ENCODE peak calls at places on chromosomes 12 and 14, in five cellular contexts. R is adrenal gland, T is psoas muscle, W is PC-9, X is cardiac fibroblast. S is an unnamed sample.

GRCh38 chr14:64656986-64657385 is 47.2 kb upstream of the PLEKHG3 start:
- DNase-seq in T (no peak), R (peak), X (peak), W (no peak), S (no peak)

GRCh38 chr12:90953956-90954421 is 987 bp downstream of the CCER1 start:
- DNase-seq in X (peak), T (peak), W (no peak), R (no peak), S (no peak)

GRCh38 chr12:79547044-79547734 is 143.6 kb downstream of the PAWR start:
- DNase-seq in X (peak), T (no peak), W (peak), R (no peak), S (no peak)

GRCh38 chr14:92651793-92652382 is 96.5 kb downstream of the LGMN start:
- DNase-seq in T (peak), W (no peak), X (no peak), R (peak), S (peak)

GRCh38 chr14:59046746-59047145 is 141.7 kb upstream of the DAAM1 start:
- DNase-seq in W (no peak), T (no peak), X (peak), R (no peak), S (no peak)

GRCh38 chr12:110340706-110341105 is 59.7 kb downstream of the ATP2A2 start:
- DNase-seq in X (no peak), T (no peak), W (no peak), R (no peak), S (no peak)

GRCh38 chr12:132620113-132620892 is 1.7 kb downstream of the P2RX2 start:
- DNase-seq in X (no peak), W (no peak), T (no peak), R (no peak), S (no peak)

GRCh38 chr12:121992059-121992879 is 29.4 kb upstream of the BCL7A start:
- DNase-seq in X (peak), R (no peak), T (no peak), W (peak), S (no peak)

GRCh38 chr14:85532981-85533820 is 3.3 kb downstream of the FLRT2 start:
- DNase-seq in W (peak), X (peak), R (peak), T (peak), S (peak)

GRCh38 chr12:12582895-12583303 is 20.2 kb upstream of the DUSP16 start:
- DNase-seq in T (no peak), X (peak), R (peak), W (peak), S (no peak)

GRCh38 chr12:101713930-101714329 is 16.5 kb downstream of the CHPT1 start:
- DNase-seq in T (no peak), W (no peak), R (no peak), X (no peak), S (no peak)

GRCh38 chr12:84697141-84697540 is 215.5 kb downstream of the SLC6A15 start:
- DNase-seq in X (no peak), R (no peak), W (no peak), T (no peak), S (no peak)

GRCh38 chr12:91119089-91119488 is 7.8 kb upstream of the LUM start:
- DNase-seq in X (no peak), R (no peak), T (no peak), W (no peak), S (no peak)

GRCh38 chr14:61811882-61812346 is 49.7 kb downstream of the SNAPC1 start:
- DNase-seq in R (no peak), W (no peak), T (no peak), X (no peak), S (no peak)

GRCh38 chr14:76024211-76024907 is 38.8 kb downstream of the IFT43 start:
- DNase-seq in W (no peak), T (no peak), R (no peak), X (no peak), S (no peak)

GRCh38 chr12:59164226-59164625 is 243.9 kb upstream of the LRIG3 start:
- DNase-seq in W (no peak), X (no peak), R (no peak), T (no peak), S (no peak)

GRCh38 chr12:95549392-95550084 is 1.7 kb downstream of the USP44 start:
- DNase-seq in T (no peak), W (no peak), X (no peak), R (no peak), S (no peak)

GRCh38 chr12:94379479-94380113 is 80.1 kb downstream of the CEP83 start:
- DNase-seq in W (no peak), T (no peak), R (no peak), X (no peak), S (no peak)

GRCh38 chr12:44053550-44054243 is 217.8 kb downstream of the TMEM117 start:
- DNase-seq in W (no peak), T (no peak), X (peak), R (no peak), S (peak)

GRCh38 chr14:24441904-24442239 is 704 bp downstream of the SDR39U1 start:
- DNase-seq in X (no peak), R (no peak), T (no peak), W (no peak), S (no peak)

GRCh38 chr14:55245657-55246268 is 25.5 kb upstream of the FBXO34 start:
- DNase-seq in W (no peak), T (no peak), X (peak), R (no peak), S (no peak)

GRCh38 chr14:105317546-105317945 is 3.0 kb downstream of the PACS2 start:
- DNase-seq in T (peak), W (no peak), X (peak), R (peak), S (no peak)

GRCh38 chr12:52210186-52210924 is 18.5 kb upstream of the KRT80 start:
- DNase-seq in W (no peak), T (peak), X (peak), R (peak), S (no peak)

GRCh38 chr14:104443391-104444158 is 136.0 kb upstream of the C14orf180 start:
- DNase-seq in T (no peak), R (no peak), X (no peak), W (no peak), S (no peak)

GRCh38 chr12:65449400-65449799 is 170.9 kb downstream of the MSRB3 start:
- DNase-seq in T (no peak), W (no peak), X (no peak), R (no peak), S (no peak)

GRCh38 chr12:55717397-55718007 is 1.7 kb downstream of the BLOC1S1 start:
- DNase-seq in T (peak), R (no peak), X (no peak), W (no peak), S (no peak)

GRCh38 chr14:21023817-21024667 is 819 bp downstream of the NDRG2 start:
- DNase-seq in T (peak), W (no peak), X (no peak), R (no peak), S (no peak)

GRCh38 chr12:132490481-132491348 is 764 bp downstream of the FBRSL1 start:
- DNase-seq in X (peak), T (no peak), R (no peak), W (peak), S (no peak)

GRCh38 chr14:99229654-99230215 is 42.3 kb downstream of the BCL11B start:
- DNase-seq in X (no peak), W (no peak), T (no peak), R (no peak), S (no peak)
- H3K4me3 ChIP-seq in X (no peak), W (no peak), T (peak), R (no peak), S (no peak)

GRCh38 chr14:68789002-68789797 is 3.7 kb downstream of the ZFP36L1 start:
- DNase-seq in R (peak), X (peak), T (peak), W (peak), S (peak)
- H3K4me3 ChIP-seq in R (peak), X (peak), T (peak), W (peak), S (peak)

GRCh38 chr12:10196210-10196609 is 16.5 kb upstream of the GABARAPL1 start:
- DNase-seq in W (no peak), X (no peak), R (no peak), T (no peak), S (no peak)
- H3K4me3 ChIP-seq in W (no peak), X (no peak), R (no peak), T (no peak), S (no peak)

GRCh38 chr14:68292467-68293334 is 473.1 kb downstream of the RAD51B start:
- DNase-seq in W (no peak), X (no peak), T (no peak), R (no peak), S (no peak)
- H3K4me3 ChIP-seq in W (no peak), X (no peak), T (no peak), R (no peak), S (no peak)

DNA sequence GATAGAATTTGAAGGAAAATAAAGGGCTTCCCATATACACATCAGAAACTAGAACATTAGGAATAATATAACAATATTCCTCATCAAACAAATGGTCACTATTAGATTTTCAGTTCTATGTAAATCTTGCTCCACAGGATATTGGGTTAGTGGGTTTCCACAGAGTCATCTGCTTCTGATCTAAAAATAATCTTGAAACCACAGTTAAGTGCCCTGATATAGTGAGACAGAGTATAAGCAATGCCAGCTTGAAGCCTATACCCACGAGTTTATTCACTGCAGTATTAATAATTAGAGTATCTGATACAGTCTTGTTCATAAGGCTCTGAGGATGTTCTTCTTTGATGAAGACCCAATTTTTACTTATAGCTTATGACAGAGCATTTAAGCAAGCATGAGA is 74.5 kb upstream of the ATF7IP start:
- DNase-seq in T (no peak), X (no peak), R (no peak), W (no peak), S (no peak)
- H3K4me3 ChIP-seq in T (no peak), X (no peak), R (no peak), W (no peak), S (no peak)

GRCh38 chr14:68507544-68508081 is 285.3 kb downstream of the ZFP36L1 start:
- DNase-seq in X (no peak), R (no peak), W (no peak), T (no peak), S (no peak)
- H3K4me3 ChIP-seq in X (no peak), R (no peak), W (no peak), T (no peak), S (no peak)

DNA sequence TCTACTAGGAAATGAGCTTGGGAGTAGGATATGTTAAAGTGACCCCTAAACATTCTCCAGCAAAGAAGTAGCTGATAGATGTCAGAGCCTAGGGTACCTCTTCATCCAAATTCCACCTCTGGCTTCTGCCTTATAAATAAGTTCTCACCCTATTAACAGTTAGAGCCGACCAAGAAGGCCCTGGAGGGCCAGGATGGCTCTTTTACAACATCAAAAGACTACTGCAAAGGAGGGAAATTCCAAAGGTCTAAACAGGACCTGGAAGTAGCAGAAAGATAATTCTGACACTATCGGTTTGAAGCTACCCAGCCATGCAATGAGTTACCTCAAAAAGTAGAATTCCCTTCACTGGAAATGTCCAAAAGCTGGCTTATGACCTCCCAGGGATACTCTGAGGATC is 90.0 kb downstream of the PPM1H start:
- DNase-seq in R (no peak), W (no peak), X (no peak), T (no peak), S (no peak)
- H3K4me3 ChIP-seq in R (no peak), W (no peak), X (no peak), T (no peak), S (no peak)

S was measured in heart right ventricle.